ENCODE peak calls at places on chromosomes 2 and 18, in six cellular contexts. One of them, this sample, is unnamed.

GRCh38 chr2:62631160-62632085 is 74.1 kb upstream of the EHBP1 start:
- DNase-seq in iPS DF 19.7: no peak
- DNase-seq in nucleus accumbens: no peak
- DNase-seq in B cell: no peak
- DNase-seq in AG20443: no peak
- DNase-seq in NCI-H1694: no peak
- DNase-seq in this sample: peak; percentile 35

GRCh38 chr18:48703033-48703386 is 164.2 kb downstream of the CTIF start:
- DNase-seq in nucleus accumbens: no peak
- DNase-seq in NCI-H1694: no peak
- DNase-seq in iPS DF 19.7: no peak
- DNase-seq in AG20443: no peak
- DNase-seq in B cell: no peak
- DNase-seq in this sample: no peak

GRCh38 chr2:41621095-41621494 is 426.7 kb upstream of the PKDCC start:
- DNase-seq in nucleus accumbens: no peak
- DNase-seq in iPS DF 19.7: no peak
- DNase-seq in AG20443: no peak
- DNase-seq in B cell: no peak
- DNase-seq in NCI-H1694: no peak
- DNase-seq in this sample: no peak

GRCh38 chr2:240935101-240935876 is 29.2 kb downstream of the CROCC2 start:
- DNase-seq in B cell: no peak
- DNase-seq in NCI-H1694: peak; percentile 18
- DNase-seq in iPS DF 19.7: no peak
- DNase-seq in nucleus accumbens: no peak
- DNase-seq in AG20443: no peak
- DNase-seq in this sample: no peak

GRCh38 chr2:140586379-140586778 is 1544.4 kb downstream of the LRP1B start:
- DNase-seq in nucleus accumbens: no peak
- DNase-seq in B cell: no peak
- DNase-seq in AG20443: peak; percentile 10
- DNase-seq in iPS DF 19.7: peak; percentile 42
- DNase-seq in NCI-H1694: peak; percentile 7
- DNase-seq in this sample: peak; percentile 50

GRCh38 chr2:169480079-169480465 is 778 bp downstream of the BBS5 start:
- DNase-seq in NCI-H1694: no peak
- DNase-seq in nucleus accumbens: no peak
- DNase-seq in AG20443: peak; percentile 16
- DNase-seq in iPS DF 19.7: no peak
- DNase-seq in B cell: no peak
- DNase-seq in this sample: no peak

GRCh38 chr2:142716463-142717242 is 160.8 kb upstream of the KYNU start:
- DNase-seq in NCI-H1694: no peak
- DNase-seq in B cell: no peak
- DNase-seq in AG20443: no peak
- DNase-seq in nucleus accumbens: no peak
- DNase-seq in iPS DF 19.7: no peak
- DNase-seq in this sample: peak; percentile 54

GRCh38 chr2:110832740-110833139 is 100.4 kb downstream of the ACOXL start:
- DNase-seq in B cell: no peak
- DNase-seq in NCI-H1694: no peak
- DNase-seq in iPS DF 19.7: no peak
- DNase-seq in AG20443: no peak
- DNase-seq in nucleus accumbens: no peak
- DNase-seq in this sample: no peak

GRCh38 chr2:105607920-105608504 is 136.7 kb upstream of the NCK2 start:
- DNase-seq in AG20443: no peak
- DNase-seq in nucleus accumbens: no peak
- DNase-seq in iPS DF 19.7: no peak
- DNase-seq in NCI-H1694: no peak
- DNase-seq in B cell: no peak
- DNase-seq in this sample: no peak